ENCODE peak calls at places on chromosomes 13 and 19, in nine cellular contexts. One of them, this sample, is unnamed.

GRCh38 chr13:63041640-63042414 is 1626.2 kb upstream of the PCDH20 start:
- DNase-seq in heart right ventricle: no peak
- DNase-seq in fibroblast of mammary gland: peak
- DNase-seq in AG04450: peak
- DNase-seq in astrocyte of the spinal cord: no peak
- DNase-seq in BE2C: no peak
- DNase-seq in IMR-90: peak
- DNase-seq in thoracic aorta: no peak
- DNase-seq in fibroblast of lung: peak
- DNase-seq in this sample: no peak

GRCh38 chr13:44373247-44373600 is 400 bp upstream of the SERP2 start:
- DNase-seq in heart right ventricle: no peak
- DNase-seq in fibroblast of mammary gland: no peak
- DNase-seq in AG04450: no peak
- DNase-seq in astrocyte of the spinal cord: no peak
- DNase-seq in BE2C: no peak
- DNase-seq in IMR-90: no peak
- DNase-seq in thoracic aorta: no peak
- DNase-seq in fibroblast of lung: no peak
- DNase-seq in this sample: no peak

GRCh38 chr13:112688560-112689497 is 1.0 kb upstream of the ATP11A start:
- DNase-seq in heart right ventricle: no peak
- DNase-seq in fibroblast of mammary gland: no peak
- DNase-seq in AG04450: no peak
- DNase-seq in astrocyte of the spinal cord: peak
- DNase-seq in BE2C: no peak
- DNase-seq in IMR-90: no peak
- DNase-seq in thoracic aorta: no peak
- DNase-seq in fibroblast of lung: peak
- DNase-seq in this sample: no peak

GRCh38 chr19:34067861-34068271 is 104.4 kb upstream of the LSM14A start:
- DNase-seq in heart right ventricle: no peak
- DNase-seq in fibroblast of mammary gland: peak
- DNase-seq in AG04450: no peak
- DNase-seq in astrocyte of the spinal cord: no peak
- DNase-seq in BE2C: no peak
- DNase-seq in IMR-90: peak
- DNase-seq in thoracic aorta: no peak
- DNase-seq in fibroblast of lung: no peak
- DNase-seq in this sample: no peak

GRCh38 chr13:96052655-96053002 is 572 bp downstream of the UGGT2 start:
- DNase-seq in heart right ventricle: no peak
- DNase-seq in fibroblast of mammary gland: peak
- DNase-seq in AG04450: peak
- DNase-seq in astrocyte of the spinal cord: peak
- DNase-seq in BE2C: no peak
- DNase-seq in IMR-90: peak
- DNase-seq in thoracic aorta: no peak
- DNase-seq in fibroblast of lung: peak
- DNase-seq in this sample: no peak

GRCh38 chr19:32176591-32176990 is 168.8 kb upstream of the ZNF507 start:
- DNase-seq in heart right ventricle: no peak
- DNase-seq in fibroblast of mammary gland: no peak
- DNase-seq in AG04450: no peak
- DNase-seq in astrocyte of the spinal cord: no peak
- DNase-seq in BE2C: no peak
- DNase-seq in IMR-90: no peak
- DNase-seq in thoracic aorta: no peak
- DNase-seq in fibroblast of lung: no peak
- DNase-seq in this sample: no peak

GRCh38 chr13:113848020-113848419 is 15.9 kb downstream of the GAS6 start:
- DNase-seq in heart right ventricle: no peak
- DNase-seq in fibroblast of mammary gland: no peak
- DNase-seq in AG04450: no peak
- DNase-seq in astrocyte of the spinal cord: no peak
- DNase-seq in BE2C: no peak
- DNase-seq in IMR-90: no peak
- DNase-seq in thoracic aorta: no peak
- DNase-seq in fibroblast of lung: no peak
- DNase-seq in this sample: no peak

GRCh38 chr13:28637714-28638355 is 21.1 kb upstream of the POMP start:
- DNase-seq in heart right ventricle: no peak
- DNase-seq in fibroblast of mammary gland: no peak
- DNase-seq in AG04450: no peak
- DNase-seq in astrocyte of the spinal cord: peak
- DNase-seq in BE2C: no peak
- DNase-seq in IMR-90: no peak
- DNase-seq in thoracic aorta: no peak
- DNase-seq in fibroblast of lung: no peak
- DNase-seq in this sample: no peak

GRCh38 chr19:45899253-45899652 is 3.2 kb downstream of the MYPOP start:
- DNase-seq in heart right ventricle: no peak
- DNase-seq in fibroblast of mammary gland: no peak
- DNase-seq in AG04450: no peak
- DNase-seq in astrocyte of the spinal cord: no peak
- DNase-seq in BE2C: no peak
- DNase-seq in IMR-90: no peak
- DNase-seq in thoracic aorta: no peak
- DNase-seq in fibroblast of lung: no peak
- DNase-seq in this sample: no peak

GRCh38 chr13:102903659-102904407 is 58.0 kb downstream of the ERCC5 start:
- DNase-seq in heart right ventricle: no peak
- DNase-seq in fibroblast of mammary gland: peak
- DNase-seq in AG04450: no peak
- DNase-seq in astrocyte of the spinal cord: peak
- DNase-seq in BE2C: no peak
- DNase-seq in IMR-90: peak
- DNase-seq in thoracic aorta: no peak
- DNase-seq in fibroblast of lung: peak
- DNase-seq in this sample: no peak

GRCh38 chr13:95153647-95154405 is 147.4 kb downstream of the ABCC4 start:
- DNase-seq in heart right ventricle: no peak
- DNase-seq in fibroblast of mammary gland: peak
- DNase-seq in AG04450: no peak
- DNase-seq in astrocyte of the spinal cord: peak
- DNase-seq in BE2C: no peak
- DNase-seq in IMR-90: peak
- DNase-seq in thoracic aorta: no peak
- DNase-seq in fibroblast of lung: peak
- DNase-seq in this sample: no peak

GRCh38 chr13:31765441-31765840 is 26.1 kb downstream of the RXFP2 start:
- DNase-seq in heart right ventricle: no peak
- DNase-seq in fibroblast of mammary gland: peak
- DNase-seq in AG04450: peak
- DNase-seq in astrocyte of the spinal cord: peak
- DNase-seq in BE2C: no peak
- DNase-seq in IMR-90: peak
- DNase-seq in thoracic aorta: no peak
- DNase-seq in fibroblast of lung: peak
- DNase-seq in this sample: no peak

GRCh38 chr13:47213057-47213456 is 316.2 kb upstream of the HTR2A start:
- DNase-seq in heart right ventricle: no peak
- DNase-seq in fibroblast of mammary gland: peak
- DNase-seq in AG04450: no peak
- DNase-seq in astrocyte of the spinal cord: no peak
- DNase-seq in BE2C: no peak
- DNase-seq in IMR-90: peak
- DNase-seq in thoracic aorta: no peak
- DNase-seq in fibroblast of lung: no peak
- DNase-seq in this sample: no peak

GRCh38 chr13:32259116-32259515 is 56.0 kb downstream of the ZAR1L start:
- DNase-seq in heart right ventricle: no peak
- DNase-seq in fibroblast of mammary gland: no peak
- DNase-seq in AG04450: no peak
- DNase-seq in astrocyte of the spinal cord: no peak
- DNase-seq in BE2C: no peak
- DNase-seq in IMR-90: no peak
- DNase-seq in thoracic aorta: no peak
- DNase-seq in fibroblast of lung: no peak
- DNase-seq in this sample: no peak

GRCh38 chr13:105638446-105638845 is 897.0 kb downstream of the EFNB2 start:
- DNase-seq in heart right ventricle: no peak
- DNase-seq in fibroblast of mammary gland: no peak
- DNase-seq in AG04450: no peak
- DNase-seq in astrocyte of the spinal cord: no peak
- DNase-seq in BE2C: no peak
- DNase-seq in IMR-90: peak
- DNase-seq in thoracic aorta: no peak
- DNase-seq in fibroblast of lung: no peak
- DNase-seq in this sample: no peak

GRCh38 chr19:45499196-45500180 is 1.2 kb downstream of the PPM1N start:
- DNase-seq in heart right ventricle: peak
- DNase-seq in fibroblast of mammary gland: no peak
- DNase-seq in AG04450: no peak
- DNase-seq in astrocyte of the spinal cord: no peak
- DNase-seq in BE2C: peak
- DNase-seq in IMR-90: no peak
- DNase-seq in thoracic aorta: no peak
- DNase-seq in fibroblast of lung: no peak
- DNase-seq in this sample: peak

GRCh38 chr13:62209539-62209938 is 793.9 kb upstream of the PCDH20 start:
- DNase-seq in heart right ventricle: no peak
- DNase-seq in fibroblast of mammary gland: no peak
- DNase-seq in AG04450: no peak
- DNase-seq in astrocyte of the spinal cord: no peak
- DNase-seq in BE2C: no peak
- DNase-seq in IMR-90: no peak
- DNase-seq in thoracic aorta: no peak
- DNase-seq in fibroblast of lung: peak
- DNase-seq in this sample: no peak

GRCh38 chr13:44107357-44108121 is 227.8 kb downstream of the LACC1 start:
- DNase-seq in heart right ventricle: no peak
- DNase-seq in fibroblast of mammary gland: no peak
- DNase-seq in AG04450: no peak
- DNase-seq in astrocyte of the spinal cord: no peak
- DNase-seq in BE2C: no peak
- DNase-seq in IMR-90: no peak
- DNase-seq in thoracic aorta: no peak
- DNase-seq in fibroblast of lung: no peak
- DNase-seq in this sample: no peak

GRCh38 chr13:98099627-98100026 is 43.3 kb upstream of the FARP1 start:
- DNase-seq in heart right ventricle: no peak
- DNase-seq in fibroblast of mammary gland: no peak
- DNase-seq in AG04450: no peak
- DNase-seq in astrocyte of the spinal cord: no peak
- DNase-seq in BE2C: no peak
- DNase-seq in IMR-90: no peak
- DNase-seq in thoracic aorta: no peak
- DNase-seq in fibroblast of lung: no peak
- DNase-seq in this sample: no peak

GRCh38 chr13:20127563-20128458 is 33.0 kb downstream of the GJA3 start:
- DNase-seq in heart right ventricle: peak
- DNase-seq in fibroblast of mammary gland: peak
- DNase-seq in AG04450: no peak
- DNase-seq in astrocyte of the spinal cord: peak
- DNase-seq in BE2C: peak
- DNase-seq in IMR-90: peak
- DNase-seq in thoracic aorta: no peak
- DNase-seq in fibroblast of lung: peak
- DNase-seq in this sample: peak

GRCh38 chr19:17348700-17349099 is 11.3 kb downstream of the GTPBP3 start:
- DNase-seq in heart right ventricle: peak
- DNase-seq in fibroblast of mammary gland: peak
- DNase-seq in AG04450: no peak
- DNase-seq in astrocyte of the spinal cord: peak
- DNase-seq in BE2C: peak
- DNase-seq in IMR-90: peak
- DNase-seq in thoracic aorta: peak
- DNase-seq in fibroblast of lung: peak
- DNase-seq in this sample: peak

GRCh38 chr19:42032428-42032827 is 37.6 kb downstream of the GRIK5 start:
- DNase-seq in heart right ventricle: no peak
- DNase-seq in fibroblast of mammary gland: no peak
- DNase-seq in AG04450: no peak
- DNase-seq in astrocyte of the spinal cord: no peak
- DNase-seq in BE2C: no peak
- DNase-seq in IMR-90: no peak
- DNase-seq in thoracic aorta: no peak
- DNase-seq in fibroblast of lung: peak
- DNase-seq in this sample: no peak

GRCh38 chr13:39600766-39601165 is 2.2 kb downstream of the LHFPL6 start:
- DNase-seq in heart right ventricle: peak
- DNase-seq in fibroblast of mammary gland: peak
- DNase-seq in AG04450: no peak
- DNase-seq in astrocyte of the spinal cord: peak
- DNase-seq in BE2C: no peak
- DNase-seq in IMR-90: no peak
- DNase-seq in thoracic aorta: peak
- DNase-seq in fibroblast of lung: no peak
- DNase-seq in this sample: no peak
- H3K4me3 ChIP-seq in heart right ventricle: peak
- H3K4me3 ChIP-seq in fibroblast of mammary gland: peak
- H3K4me3 ChIP-seq in AG04450: peak
- H3K4me3 ChIP-seq in astrocyte of the spinal cord: peak
- H3K4me3 ChIP-seq in BE2C: no peak
- H3K4me3 ChIP-seq in IMR-90: peak
- H3K4me3 ChIP-seq in thoracic aorta: peak
- H3K4me3 ChIP-seq in fibroblast of lung: peak
- H3K4me3 ChIP-seq in this sample: no peak

GRCh38 chr19:10565028-10565566 is 713 bp downstream of the KRI1 start:
- DNase-seq in heart right ventricle: no peak
- DNase-seq in fibroblast of mammary gland: peak
- DNase-seq in AG04450: no peak
- DNase-seq in astrocyte of the spinal cord: peak
- DNase-seq in BE2C: peak
- DNase-seq in IMR-90: peak
- DNase-seq in thoracic aorta: no peak
- DNase-seq in fibroblast of lung: peak
- DNase-seq in this sample: no peak
- TF ChIP-seq CTCF in heart right ventricle: no peak
- TF ChIP-seq CTCF in fibroblast of mammary gland: peak
- TF ChIP-seq CTCF in AG04450: peak
- TF ChIP-seq CTCF in astrocyte of the spinal cord: peak
- TF ChIP-seq CTCF in BE2C: peak
- TF ChIP-seq CTCF in IMR-90: peak
- TF ChIP-seq CTCF in thoracic aorta: no peak
- TF ChIP-seq CTCF in fibroblast of lung: peak
- TF ChIP-seq CTCF in this sample: no peak

GRCh38 chr19:1235625-1236538 is 1.9 kb downstream of the CBARP start:
- DNase-seq in heart right ventricle: no peak
- DNase-seq in fibroblast of mammary gland: peak
- DNase-seq in AG04450: no peak
- DNase-seq in astrocyte of the spinal cord: peak
- DNase-seq in BE2C: no peak
- DNase-seq in IMR-90: peak
- DNase-seq in thoracic aorta: no peak
- DNase-seq in fibroblast of lung: no peak
- DNase-seq in this sample: no peak
- H3K4me3 ChIP-seq in heart right ventricle: no peak
- H3K4me3 ChIP-seq in fibroblast of mammary gland: peak
- H3K4me3 ChIP-seq in AG04450: peak
- H3K4me3 ChIP-seq in astrocyte of the spinal cord: peak
- H3K4me3 ChIP-seq in BE2C: peak
- H3K4me3 ChIP-seq in IMR-90: peak
- H3K4me3 ChIP-seq in thoracic aorta: no peak
- H3K4me3 ChIP-seq in fibroblast of lung: no peak
- H3K4me3 ChIP-seq in this sample: no peak

DNA sequence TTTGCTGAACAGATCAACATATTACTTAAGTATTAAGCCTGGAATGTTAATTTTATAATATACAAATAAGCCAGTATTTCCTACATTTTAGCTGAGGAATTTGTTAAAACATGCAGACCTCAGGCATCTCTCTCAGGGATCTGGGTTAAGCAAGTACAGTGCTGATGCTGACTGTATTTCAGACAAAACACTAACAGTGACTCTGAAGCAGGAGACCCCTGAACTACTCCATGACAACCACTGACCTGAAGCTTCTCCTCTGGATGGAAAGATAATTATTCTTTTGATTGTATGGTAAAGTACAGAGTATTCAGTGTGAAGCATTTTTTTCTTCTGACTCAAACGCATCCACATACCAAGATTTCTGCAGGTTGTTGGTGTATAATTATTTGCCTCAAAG is 680.8 kb downstream of the LIG4 start:
- DNase-seq in heart right ventricle: no peak
- DNase-seq in fibroblast of mammary gland: no peak
- DNase-seq in AG04450: no peak
- DNase-seq in astrocyte of the spinal cord: peak
- DNase-seq in BE2C: no peak
- DNase-seq in IMR-90: peak
- DNase-seq in thoracic aorta: no peak
- DNase-seq in fibroblast of lung: no peak
- DNase-seq in this sample: no peak
- TF ChIP-seq CTCF in heart right ventricle: no peak
- TF ChIP-seq CTCF in fibroblast of mammary gland: no peak
- TF ChIP-seq CTCF in AG04450: no peak
- TF ChIP-seq CTCF in astrocyte of the spinal cord: no peak
- TF ChIP-seq CTCF in BE2C: no peak
- TF ChIP-seq CTCF in IMR-90: no peak
- TF ChIP-seq CTCF in thoracic aorta: no peak
- TF ChIP-seq CTCF in fibroblast of lung: no peak
- TF ChIP-seq CTCF in this sample: no peak

This sample was measured in pancreas.